ENCODE peak calls at places on chromosomes 16 and 17, in five cellular contexts. F, X, R, I and C are unnamed samples.

GRCh38 chr16:29974291-29975133 is 844 bp downstream of the TAOK2 start:
- DNase-seq in F (no peak), X (no peak), R (no peak), I (no peak), C (peak)

GRCh38 chr16:30896203-30896889 is at the start of gene CTF1:
- DNase-seq in F (peak), X (no peak), R (no peak), I (peak), C (peak)

GRCh38 chr17:28991779-28992178 is 14.1 kb downstream of the SEZ6 start:
- DNase-seq in F (no peak), X (no peak), R (no peak), I (no peak), C (no peak)

GRCh38 chr17:17876959-17877547 is 40.3 kb upstream of the SREBF1 start:
- DNase-seq in F (no peak), X (no peak), R (no peak), I (no peak), C (peak)

GRCh38 chr16:1788095-1788707 is 5.3 kb downstream of the IGFALS start:
- DNase-seq in F (no peak), X (no peak), R (no peak), I (no peak), C (no peak)

GRCh38 chr17:39794249-39794970 is 56.7 kb downstream of the GRB7 start:
- DNase-seq in F (no peak), X (no peak), R (no peak), I (no peak), C (no peak)

GRCh38 chr17:58232707-58233156 is 5.7 kb upstream of the LPO start:
- DNase-seq in F (no peak), X (no peak), R (no peak), I (no peak), C (no peak)

GRCh38 chr17:43669971-43670644 is 8.4 kb upstream of the MEOX1 start:
- DNase-seq in F (no peak), X (no peak), R (no peak), I (no peak), C (no peak)

GRCh38 chr17:49200423-49201083 is 9.8 kb downstream of the GNGT2 start:
- DNase-seq in F (no peak), X (no peak), R (no peak), I (no peak), C (no peak)

GRCh38 chr16:22868859-22869258 is 54.9 kb downstream of the HS3ST2 start:
- DNase-seq in F (no peak), X (no peak), R (no peak), I (no peak), C (no peak)